ENCODE peak calls at places on chromosomes 2 and 18, in four cellular contexts. H is stimulated activated naive CD4-positive, alpha-beta T cell; S is esophagus squamous epithelium; I is mammary epithelial cell. C is an unnamed sample.

GRCh38 chr2:174561283-174562275 is 36.0 kb downstream of the WIPF1 start:
- DNase-seq in H (no peak), S (no peak), I (no peak), C (no peak)

GRCh38 chr2:216245391-216245790 is 126.9 kb downstream of the MARCHF4 start:
- DNase-seq in H (no peak), S (no peak), I (no peak), C (no peak)

GRCh38 chr18:59008302-59008974 is 131.2 kb upstream of the SEC11C start:
- DNase-seq in H (no peak), S (no peak), I (peak), C (no peak)

GRCh38 chr2:9310390-9310789 is 103.8 kb downstream of the ASAP2 start:
- DNase-seq in H (no peak), S (no peak), I (peak), C (peak)

GRCh38 chr2:240561325-240561971 is 1.3 kb downstream of the DUSP28 start:
- DNase-seq in H (no peak), S (no peak), I (peak), C (peak)

GRCh38 chr2:173764094-173764493 is 201.1 kb downstream of the SP3 start:
- DNase-seq in H (no peak), S (no peak), I (no peak), C (no peak)

GRCh38 chr2:157420771-157421323 is 23.0 kb downstream of the CYTIP start:
- DNase-seq in H (no peak), S (no peak), I (peak), C (no peak)

GRCh38 chr18:59617468-59617932 is 79.7 kb downstream of the CCBE1 start:
- DNase-seq in H (no peak), S (no peak), I (peak), C (no peak)

GRCh38 chr2:182506606-182507005 is 79.8 kb upstream of the PDE1A start:
- DNase-seq in H (no peak), S (no peak), I (no peak), C (no peak)

GRCh38 chr2:64295326-64296149 is 151.3 kb upstream of the PELI1 start:
- DNase-seq in H (no peak), S (no peak), I (no peak), C (no peak)

GRCh38 chr2:6957910-6958615 is 40.9 kb downstream of the RNF144A start:
- DNase-seq in H (no peak), S (no peak), I (no peak), C (no peak)

GRCh38 chr2:126940331-126940730 is 41.6 kb downstream of the TEX51 start:
- DNase-seq in H (no peak), S (no peak), I (no peak), C (no peak)

GRCh38 chr2:223970343-223971128 is 13.3 kb downstream of the MRPL44 start:
- DNase-seq in H (peak), S (no peak), I (peak), C (no peak)

GRCh38 chr2:230862292-230862691 is 2.5 kb upstream of the ITM2C start:
- DNase-seq in H (no peak), S (no peak), I (no peak), C (no peak)

GRCh38 chr2:10537522-10538195 is 89.5 kb upstream of the ODC1 start:
- DNase-seq in H (no peak), S (no peak), I (no peak), C (no peak)

GRCh38 chr2:22450831-22451230 is 934.1 kb upstream of the KLHL29 start:
- DNase-seq in H (no peak), S (no peak), I (no peak), C (no peak)

GRCh38 chr18:62954341-62954740 is 239.0 kb downstream of the PHLPP1 start:
- DNase-seq in H (no peak), S (no peak), I (peak), C (no peak)

GRCh38 chr18:73509460-73509859 is 638.2 kb downstream of the FBXO15 start:
- DNase-seq in H (no peak), S (no peak), I (no peak), C (peak)

GRCh38 chr2:27737676-27738348 is 33.7 kb upstream of the MRPL33 start:
- DNase-seq in H (no peak), S (no peak), I (peak), C (peak)

C was measured in AG04449.